ENCODE peak calls at places on chromosomes 12 and 14, in seven cellular contexts. E, I, Z, Q, U, O and B are unnamed samples.

GRCh38 chr12:131055596-131056233 is 102.0 kb downstream of the ADGRD1 start:
- DNase-seq in Q (no peak), Z (no peak), I (no peak), E (no peak), O (no peak), U (no peak), B (no peak)

GRCh38 chr14:76537912-76538647 is 162.1 kb downstream of the ESRRB start:
- DNase-seq in U (no peak), E (no peak), I (no peak), O (no peak), Z (no peak), Q (no peak), B (no peak)

GRCh38 chr12:76623929-76624328 is 64.4 kb upstream of the OSBPL8 start:
- DNase-seq in I (no peak), Z (no peak), E (no peak), Q (peak; percentile 78), U (no peak), O (no peak), B (no peak)

GRCh38 chr14:104559769-104560585 is 19.6 kb upstream of the C14orf180 start:
- DNase-seq in I (no peak), Q (no peak), U (no peak), O (peak; percentile 56), Z (no peak), E (no peak), B (peak; percentile 36)

GRCh38 chr14:61334197-61334701 is 12.9 kb downstream of the PRKCH start:
- DNase-seq in E (no peak), Q (no peak), Z (no peak), O (no peak), I (no peak), U (peak; percentile 76), B (no peak)

GRCh38 chr14:100304825-100305445 is 1.3 kb downstream of the SLC25A29 start:
- DNase-seq in O (peak; percentile 82), Q (peak; percentile 59), Z (peak; percentile 52), U (peak; percentile 38), I (peak; percentile 25), E (no peak), B (no peak)

GRCh38 chr14:100132903-100133510 is 26.4 kb downstream of the DEGS2 start:
- DNase-seq in Z (no peak), O (no peak), Q (peak; percentile 61), E (no peak), U (no peak), I (no peak), B (no peak)

GRCh38 chr14:81784084-81784483 is 250.4 kb upstream of the SEL1L start:
- DNase-seq in I (no peak), O (no peak), Z (no peak), E (no peak), Q (no peak), U (no peak), B (no peak)

GRCh38 chr14:69535230-69535848 is 39.3 kb downstream of the CCDC177 start:
- DNase-seq in Q (peak; percentile 73), I (peak; percentile 16), O (no peak), E (no peak), Z (no peak), U (no peak), B (peak; percentile 57)

GRCh38 chr12:29035112-29035511 is 114.0 kb upstream of the FAR2 start:
- DNase-seq in Q (no peak), I (no peak), E (no peak), O (no peak), Z (no peak), U (no peak), B (no peak)

GRCh38 chr12:121468451-121468850 is 68.5 kb downstream of the RNF34 start:
- DNase-seq in U (no peak), O (no peak), Z (no peak), I (peak; percentile 28), Q (peak; percentile 60), E (no peak), B (no peak)

GRCh38 chr12:42666671-42667243 is 77.2 kb upstream of the PRICKLE1 start:
- DNase-seq in I (no peak), Q (no peak), E (no peak), Z (no peak), U (no peak), O (no peak), B (no peak)

GRCh38 chr12:126347421-126347820 is 1282.2 kb downstream of the AACS start:
- DNase-seq in U (no peak), I (no peak), Q (no peak), E (no peak), O (no peak), Z (no peak), B (no peak)

GRCh38 chr14:68651075-68651474 is 141.8 kb downstream of the ZFP36L1 start:
- DNase-seq in O (peak; percentile 16), Q (no peak), Z (no peak), I (no peak), E (no peak), U (no peak), B (no peak)

GRCh38 chr12:5377997-5378596 is 53.8 kb upstream of the NTF3 start:
- DNase-seq in Q (no peak), I (no peak), O (no peak), U (no peak), E (no peak), Z (no peak), B (no peak)

GRCh38 chr12:76508128-76508661 is 51.4 kb downstream of the OSBPL8 start:
- DNase-seq in U (no peak), O (no peak), Z (no peak), Q (no peak), E (no peak), I (no peak), B (no peak)

GRCh38 chr14:71049435-71050147 is 142.3 kb downstream of the PCNX1 start:
- DNase-seq in Z (no peak), U (no peak), E (no peak), I (no peak), Q (peak; percentile 88), O (no peak), B (no peak)

GRCh38 chr14:88614218-88614907 is 51.5 kb downstream of the ZC3H14 start:
- DNase-seq in Q (peak; percentile 71), O (no peak), Z (no peak), E (no peak), I (no peak), U (no peak), B (no peak)

GRCh38 chr14:80713076-80713850 is 228.3 kb downstream of the CEP128 start:
- DNase-seq in E (no peak), I (no peak), Q (no peak), Z (no peak), U (no peak), O (no peak), B (no peak)

GRCh38 chr12:28050606-28051005 is 78.1 kb upstream of the PTHLH start:
- DNase-seq in Z (no peak), Q (peak; percentile 65), E (no peak), U (no peak), I (no peak), O (no peak), B (no peak)

GRCh38 chr14:58488550-58488949 is 61.0 kb downstream of the KIAA0586 start:
- DNase-seq in O (no peak), U (no peak), E (no peak), Q (peak; percentile 26), I (no peak), Z (no peak), B (no peak)

GRCh38 chr14:96217381-96217913 is 12.8 kb downstream of the BDKRB2 start:
- DNase-seq in Q (no peak), E (no peak), U (no peak), O (no peak), I (no peak), Z (no peak), B (no peak)

GRCh38 chr14:96221109-96221650 is 16.5 kb downstream of the BDKRB2 start:
- DNase-seq in E (no peak), O (no peak), I (no peak), U (no peak), Z (no peak), Q (no peak), B (no peak)

GRCh38 chr14:96225745-96226151 is 21.1 kb downstream of the BDKRB2 start:
- DNase-seq in O (peak; percentile 63), Q (peak; percentile 74), I (no peak), Z (peak; percentile 22), U (no peak), E (no peak), B (no peak)

GRCh38 chr14:96224480-96225096 is 19.9 kb downstream of the BDKRB2 start:
- DNase-seq in Q (no peak), U (no peak), Z (no peak), E (no peak), I (no peak), O (peak; percentile 40), B (no peak)

GRCh38 chr14:96221841-96222240 is 17.2 kb downstream of the BDKRB2 start:
- DNase-seq in Q (no peak), Z (no peak), I (no peak), U (no peak), O (no peak), E (no peak), B (no peak)
- H3K4me1 ChIP-seq in Q (peaks cover 15% of the 10 kb centered on the region), Z (no peaks in the 10 kb centered on the region), I (peaks cover 4% of the 10 kb centered on the region), U (no peaks in the 10 kb centered on the region), O (peaks cover 8% of the 10 kb centered on the region), E (no peaks in the 10 kb centered on the region), B (no peaks in the 10 kb centered on the region)

GRCh38 chr14:64784006-64784405 is 79.8 kb downstream of the PLEKHG3 start:
- DNase-seq in E (no peak), U (no peak), I (no peak), Q (no peak), Z (no peak), O (no peak), B (no peak)
- H3K27me3 ChIP-seq in E (no peaks in the 10 kb centered on the region), U (no peaks in the 10 kb centered on the region), I (no peaks in the 10 kb centered on the region), Q (no peaks in the 10 kb centered on the region), Z (no peaks in the 10 kb centered on the region), O (no peaks in the 10 kb centered on the region), B (no peaks in the 10 kb centered on the region)

GRCh38 chr12:13198240-13198639 is 1.7 kb downstream of the EMP1 start:
- DNase-seq in I (no peak), Z (no peak), E (no peak), U (no peak), O (no peak), Q (peak; percentile 50), B (no peak)

GRCh38 chr12:13195848-13196301 is 651 bp upstream of the EMP1 start:
- DNase-seq in U (no peak), O (no peak), Q (peak; percentile 82), E (no peak), Z (no peak), I (no peak), B (no peak)

GRCh38 chr12:13198921-13199320 is 2.4 kb downstream of the EMP1 start:
- DNase-seq in E (no peak), U (no peak), O (no peak), Q (peak; percentile 84), Z (no peak), I (no peak), B (no peak)

GRCh38 chr12:13196302-13196921 is at the start of gene EMP1:
- DNase-seq in E (peak; percentile 91), Z (peak; percentile 92), U (peak; percentile 95), Q (peak; percentile 99), O (peak; percentile 81), I (peak; percentile 99), B (peak; percentile 80)

GRCh38 chr12:13197526-13198141 is 1.1 kb downstream of the EMP1 start:
- DNase-seq in I (peak; percentile 67), O (peak; percentile 66), Q (peak; percentile 84), Z (peak; percentile 77), U (no peak), E (no peak), B (no peak)
- H3K4me3 ChIP-seq in I (peak overlapping the region; percentile 43), O (peak overlapping the region; percentile 66), Q (peak overlapping the region; percentile 98), Z (peak overlapping the region; percentile 71), U (no peak overlapping the region), E (no peak overlapping the region), B (peak overlapping the region; percentile 33)

DNA sequence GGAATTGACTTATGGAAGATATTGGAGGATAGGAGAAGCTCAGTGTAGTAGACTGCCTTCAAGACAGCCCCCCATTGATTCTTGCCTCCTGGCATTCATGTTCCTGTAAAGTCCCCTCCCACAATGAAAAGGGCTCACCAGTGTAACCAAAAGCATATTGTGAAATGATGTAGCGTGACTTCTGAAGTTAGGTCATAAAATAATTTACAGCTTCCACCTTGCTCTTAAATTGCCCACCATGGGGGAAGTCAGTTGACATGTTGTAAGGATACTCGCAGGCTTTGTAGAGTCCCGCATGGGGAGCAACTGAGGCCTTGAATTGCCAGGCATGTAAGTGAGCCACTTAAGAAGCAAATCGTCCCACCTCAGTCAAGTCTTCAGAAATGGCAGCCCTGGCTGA is 25.1 kb downstream of the GTSF1 start:
- DNase-seq in Q (no peak), E (no peak), U (no peak), O (no peak), Z (no peak), I (no peak), B (no peak)
- H3K4me1 ChIP-seq in Q (no peaks in the 10 kb centered on the region), E (no peaks in the 10 kb centered on the region), U (no peaks in the 10 kb centered on the region), O (no peaks in the 10 kb centered on the region), Z (no peaks in the 10 kb centered on the region), I (no peaks in the 10 kb centered on the region), B (no peaks in the 10 kb centered on the region)